ENCODE peak calls at places on chromosomes 13 and 19, in five cellular contexts. S is bronchial epithelial cell; V is tibial artery; T is nephron progenitor cell; J is stimulated activated naive CD4-positive, alpha-beta T cell. H is an unnamed sample.

GRCh38 chr19:35153701-35154534 is 617 bp upstream of the FXYD5 start:
- DNase-seq in S (no peak), V (no peak), T (peak; percentile 76), J (peak; percentile 54), H (no peak)

GRCh38 chr19:8552810-8553209 is 24.4 kb downstream of the MYO1F start:
- DNase-seq in S (no peak), V (no peak), T (no peak), J (no peak), H (no peak)

GRCh38 chr13:98143157-98143553 is 261 bp downstream of the FARP1 start:
- DNase-seq in S (no peak), V (peak; percentile 69), T (peak; percentile 76), J (no peak), H (peak; percentile 23)

GRCh38 chr19:41744850-41745249 is 10.5 kb upstream of the CEACAM6 start:
- DNase-seq in S (no peak), V (no peak), T (no peak), J (no peak), H (no peak)

GRCh38 chr13:110131424-110131823 is 175.5 kb downstream of the COL4A1 start:
- DNase-seq in S (no peak), V (no peak), T (no peak), J (no peak), H (no peak)

GRCh38 chr13:87671031-87671823 is at the start of gene SLITRK5:
- DNase-seq in S (peak; percentile 52), V (peak; percentile 69), T (peak; percentile 95), J (no peak), H (no peak)

GRCh38 chr19:39157275-39157996 is 31.9 kb downstream of the PAK4 start:
- DNase-seq in S (no peak), V (no peak), T (no peak), J (no peak), H (no peak)

GRCh38 chr13:24275041-24275440 is 34.3 kb upstream of the C1QTNF9 start:
- DNase-seq in S (no peak), V (no peak), T (no peak), J (no peak), H (no peak)

GRCh38 chr13:23391752-23392151 is 41.8 kb downstream of the SACS start:
- DNase-seq in S (no peak), V (no peak), T (no peak), J (no peak), H (no peak)

GRCh38 chr19:35851213-35852028 is 883 bp downstream of the NPHS1 start:
- DNase-seq in S (no peak), V (no peak), T (peak; percentile 57), J (no peak), H (no peak)

GRCh38 chr19:47107201-47107952 is 6.2 kb downstream of the ZC3H4 start:
- DNase-seq in S (peak; percentile 53), V (no peak), T (no peak), J (no peak), H (no peak)

GRCh38 chr13:57629821-57630235 is 1.7 kb upstream of the PCDH17 start:
- DNase-seq in S (peak; percentile 63), V (peak; percentile 90), T (peak; percentile 96), J (peak; percentile 15), H (peak; percentile 48)

GRCh38 chr13:63279136-63279535 is 1863.5 kb upstream of the PCDH20 start:
- DNase-seq in S (no peak), V (no peak), T (no peak), J (no peak), H (no peak)

GRCh38 chr19:4115818-4116385 is 8.0 kb downstream of the MAP2K2 start:
- DNase-seq in S (no peak), V (no peak), T (no peak), J (no peak), H (no peak)

GRCh38 chr19:15666883-15667282 is 6.0 kb upstream of the CYP4F12 start:
- DNase-seq in S (no peak), V (no peak), T (no peak), J (no peak), H (no peak)

GRCh38 chr13:109180905-109181425 is 551.6 kb downstream of the MYO16 start:
- DNase-seq in S (peak; percentile 48), V (no peak), T (no peak), J (no peak), H (no peak)

GRCh38 chr13:110341445-110342247 is 34.6 kb downstream of the COL4A2 start:
- DNase-seq in S (peak; percentile 21), V (peak; percentile 80), T (no peak), J (no peak), H (no peak)

GRCh38 chr19:9945319-9945966 is 9.1 kb upstream of the OLFM2 start:
- DNase-seq in S (peak; percentile 81), V (peak; percentile 98), T (peak; percentile 56), J (no peak), H (peak; percentile 97)

GRCh38 chr13:33087091-33087490 is 70.9 kb downstream of the KL start:
- DNase-seq in S (no peak), V (no peak), T (no peak), J (no peak), H (no peak)

GRCh38 chr13:114161028-114161556 is 18.0 kb upstream of the CFAP97D2 start:
- DNase-seq in S (no peak), V (no peak), T (no peak), J (no peak), H (no peak)

GRCh38 chr19:38695319-38695683 is 47.9 kb downstream of the ACTN4 start:
- DNase-seq in S (no peak), V (no peak), T (no peak), J (no peak), H (no peak)

GRCh38 chr19:29292562-29292961 is 79.6 kb upstream of the UQCRFS1 start:
- DNase-seq in S (no peak), V (no peak), T (no peak), J (no peak), H (no peak)

GRCh38 chr13:30355405-30355741 is 48.0 kb upstream of the KATNAL1 start:
- DNase-seq in S (no peak), V (no peak), T (peak; percentile 61), J (no peak), H (no peak)

GRCh38 chr19:40486017-40486416 is 19.2 kb downstream of the SPTBN4 start:
- DNase-seq in S (no peak), V (no peak), T (no peak), J (no peak), H (no peak)

GRCh38 chr13:46179576-46180368 is 2.2 kb downstream of the LCP1 start:
- DNase-seq in S (no peak), V (peak; percentile 73), T (no peak), J (peak; percentile 65), H (no peak)

H was measured in uterus.